ENCODE peak calls at places on chromosomes 2 and 18, in six cellular contexts. One of them, this sample, is unnamed.

GRCh38 chr2:54871457-54872103 is 148.1 kb downstream of the EML6 start:
- DNase-seq in endodermal cell: no peak
- DNase-seq in HCT116: no peak
- DNase-seq in WERI-Rb-1: no peak
- DNase-seq in activated naive CD8-positive, alpha-beta T cell treated with anti-CD3 and anti-CD28 coated beads, Interleukin-2, amount 50 U/mL, for 24 hours: no peak
- DNase-seq in nephron progenitor cell: no peak
- DNase-seq in this sample: no peak

GRCh38 chr18:42137671-42138375 is 182.8 kb downstream of the PIK3C3 start:
- DNase-seq in nephron progenitor cell: no peak
- DNase-seq in WERI-Rb-1: no peak
- DNase-seq in activated naive CD8-positive, alpha-beta T cell treated with anti-CD3 and anti-CD28 coated beads, Interleukin-2, amount 50 U/mL, for 24 hours: no peak
- DNase-seq in HCT116: no peak
- DNase-seq in endodermal cell: no peak
- DNase-seq in this sample: no peak

GRCh38 chr2:8154936-8155335 is 526.9 kb upstream of the ID2 start:
- DNase-seq in endodermal cell: no peak
- DNase-seq in activated naive CD8-positive, alpha-beta T cell treated with anti-CD3 and anti-CD28 coated beads, Interleukin-2, amount 50 U/mL, for 24 hours: peak
- DNase-seq in nephron progenitor cell: no peak
- DNase-seq in WERI-Rb-1: no peak
- DNase-seq in HCT116: no peak
- DNase-seq in this sample: no peak

GRCh38 chr2:239495816-239496371 is 95.1 kb upstream of the HDAC4 start:
- DNase-seq in activated naive CD8-positive, alpha-beta T cell treated with anti-CD3 and anti-CD28 coated beads, Interleukin-2, amount 50 U/mL, for 24 hours: no peak
- DNase-seq in endodermal cell: no peak
- DNase-seq in nephron progenitor cell: no peak
- DNase-seq in HCT116: no peak
- DNase-seq in WERI-Rb-1: no peak
- DNase-seq in this sample: no peak

GRCh38 chr18:41320090-41320489 is 634.9 kb upstream of the PIK3C3 start:
- DNase-seq in endodermal cell: no peak
- DNase-seq in WERI-Rb-1: no peak
- DNase-seq in nephron progenitor cell: no peak
- DNase-seq in HCT116: no peak
- DNase-seq in activated naive CD8-positive, alpha-beta T cell treated with anti-CD3 and anti-CD28 coated beads, Interleukin-2, amount 50 U/mL, for 24 hours: no peak
- DNase-seq in this sample: no peak

GRCh38 chr2:160368988-160369935 is 124.3 kb downstream of the RBMS1 start:
- DNase-seq in activated naive CD8-positive, alpha-beta T cell treated with anti-CD3 and anti-CD28 coated beads, Interleukin-2, amount 50 U/mL, for 24 hours: no peak
- DNase-seq in endodermal cell: no peak
- DNase-seq in WERI-Rb-1: no peak
- DNase-seq in nephron progenitor cell: no peak
- DNase-seq in HCT116: no peak
- DNase-seq in this sample: no peak

GRCh38 chr2:174621323-174621722 is 23.7 kb upstream of the WIPF1 start:
- DNase-seq in nephron progenitor cell: no peak
- DNase-seq in endodermal cell: no peak
- DNase-seq in WERI-Rb-1: no peak
- DNase-seq in HCT116: no peak
- DNase-seq in activated naive CD8-positive, alpha-beta T cell treated with anti-CD3 and anti-CD28 coated beads, Interleukin-2, amount 50 U/mL, for 24 hours: no peak
- DNase-seq in this sample: no peak

GRCh38 chr2:177352441-177353070 is 40.0 kb upstream of the AGPS start:
- DNase-seq in activated naive CD8-positive, alpha-beta T cell treated with anti-CD3 and anti-CD28 coated beads, Interleukin-2, amount 50 U/mL, for 24 hours: no peak
- DNase-seq in endodermal cell: no peak
- DNase-seq in nephron progenitor cell: no peak
- DNase-seq in WERI-Rb-1: no peak
- DNase-seq in HCT116: no peak
- DNase-seq in this sample: no peak

GRCh38 chr2:240403358-240404104 is 31.9 kb upstream of the GPC1 start:
- DNase-seq in activated naive CD8-positive, alpha-beta T cell treated with anti-CD3 and anti-CD28 coated beads, Interleukin-2, amount 50 U/mL, for 24 hours: no peak
- DNase-seq in HCT116: no peak
- DNase-seq in endodermal cell: peak
- DNase-seq in WERI-Rb-1: no peak
- DNase-seq in nephron progenitor cell: no peak
- DNase-seq in this sample: no peak

GRCh38 chr2:7620255-7620654 is 703.0 kb downstream of the RNF144A start:
- DNase-seq in HCT116: no peak
- DNase-seq in activated naive CD8-positive, alpha-beta T cell treated with anti-CD3 and anti-CD28 coated beads, Interleukin-2, amount 50 U/mL, for 24 hours: no peak
- DNase-seq in WERI-Rb-1: no peak
- DNase-seq in nephron progenitor cell: no peak
- DNase-seq in endodermal cell: no peak
- DNase-seq in this sample: no peak

GRCh38 chr2:201572822-201573493 is 70.3 kb downstream of the TMEM237 start:
- DNase-seq in endodermal cell: no peak
- DNase-seq in activated naive CD8-positive, alpha-beta T cell treated with anti-CD3 and anti-CD28 coated beads, Interleukin-2, amount 50 U/mL, for 24 hours: no peak
- DNase-seq in WERI-Rb-1: no peak
- DNase-seq in HCT116: no peak
- DNase-seq in nephron progenitor cell: no peak
- DNase-seq in this sample: no peak

GRCh38 chr2:214543386-214543955 is 132.6 kb downstream of the VWC2L start:
- DNase-seq in HCT116: no peak
- DNase-seq in activated naive CD8-positive, alpha-beta T cell treated with anti-CD3 and anti-CD28 coated beads, Interleukin-2, amount 50 U/mL, for 24 hours: no peak
- DNase-seq in endodermal cell: no peak
- DNase-seq in nephron progenitor cell: no peak
- DNase-seq in WERI-Rb-1: no peak
- DNase-seq in this sample: no peak

GRCh38 chr18:44946529-44947113 is 265.9 kb downstream of the SETBP1 start:
- DNase-seq in endodermal cell: no peak
- DNase-seq in WERI-Rb-1: no peak
- DNase-seq in activated naive CD8-positive, alpha-beta T cell treated with anti-CD3 and anti-CD28 coated beads, Interleukin-2, amount 50 U/mL, for 24 hours: no peak
- DNase-seq in HCT116: no peak
- DNase-seq in nephron progenitor cell: no peak
- DNase-seq in this sample: no peak

GRCh38 chr18:7452331-7452730 is 114.8 kb upstream of the PTPRM start:
- DNase-seq in HCT116: peak
- DNase-seq in WERI-Rb-1: peak
- DNase-seq in nephron progenitor cell: peak
- DNase-seq in activated naive CD8-positive, alpha-beta T cell treated with anti-CD3 and anti-CD28 coated beads, Interleukin-2, amount 50 U/mL, for 24 hours: peak
- DNase-seq in endodermal cell: peak
- DNase-seq in this sample: no peak

GRCh38 chr2:13230221-13230620 is 513.5 kb downstream of the TRIB2 start:
- DNase-seq in activated naive CD8-positive, alpha-beta T cell treated with anti-CD3 and anti-CD28 coated beads, Interleukin-2, amount 50 U/mL, for 24 hours: no peak
- DNase-seq in nephron progenitor cell: no peak
- DNase-seq in HCT116: no peak
- DNase-seq in WERI-Rb-1: no peak
- DNase-seq in endodermal cell: no peak
- DNase-seq in this sample: no peak

GRCh38 chr2:199806179-199806578 is 44.8 kb downstream of the FTCDNL1 start:
- DNase-seq in endodermal cell: no peak
- DNase-seq in nephron progenitor cell: no peak
- DNase-seq in WERI-Rb-1: no peak
- DNase-seq in HCT116: no peak
- DNase-seq in activated naive CD8-positive, alpha-beta T cell treated with anti-CD3 and anti-CD28 coated beads, Interleukin-2, amount 50 U/mL, for 24 hours: no peak
- DNase-seq in this sample: no peak

GRCh38 chr2:71256421-71256820 is 29.5 kb upstream of the PAIP2B start:
- DNase-seq in HCT116: no peak
- DNase-seq in nephron progenitor cell: no peak
- DNase-seq in activated naive CD8-positive, alpha-beta T cell treated with anti-CD3 and anti-CD28 coated beads, Interleukin-2, amount 50 U/mL, for 24 hours: no peak
- DNase-seq in WERI-Rb-1: no peak
- DNase-seq in endodermal cell: no peak
- DNase-seq in this sample: no peak

GRCh38 chr18:10166164-10166807 is 252.5 kb downstream of the VAPA start:
- DNase-seq in HCT116: no peak
- DNase-seq in activated naive CD8-positive, alpha-beta T cell treated with anti-CD3 and anti-CD28 coated beads, Interleukin-2, amount 50 U/mL, for 24 hours: no peak
- DNase-seq in nephron progenitor cell: no peak
- DNase-seq in WERI-Rb-1: no peak
- DNase-seq in endodermal cell: no peak
- DNase-seq in this sample: no peak

GRCh38 chr2:219243291-219243761 is 1.9 kb downstream of the GLB1L start:
- DNase-seq in HCT116: no peak
- DNase-seq in WERI-Rb-1: no peak
- DNase-seq in endodermal cell: no peak
- DNase-seq in nephron progenitor cell: peak
- DNase-seq in activated naive CD8-positive, alpha-beta T cell treated with anti-CD3 and anti-CD28 coated beads, Interleukin-2, amount 50 U/mL, for 24 hours: no peak
- DNase-seq in this sample: no peak

GRCh38 chr2:86621290-86621943 is 2.2 kb downstream of the RNF103 start:
- DNase-seq in WERI-Rb-1: no peak
- DNase-seq in activated naive CD8-positive, alpha-beta T cell treated with anti-CD3 and anti-CD28 coated beads, Interleukin-2, amount 50 U/mL, for 24 hours: no peak
- DNase-seq in endodermal cell: no peak
- DNase-seq in HCT116: no peak
- DNase-seq in nephron progenitor cell: no peak
- DNase-seq in this sample: no peak

GRCh38 chr2:46053502-46054094 is 243.6 kb upstream of the EPAS1 start:
- DNase-seq in nephron progenitor cell: no peak
- DNase-seq in activated naive CD8-positive, alpha-beta T cell treated with anti-CD3 and anti-CD28 coated beads, Interleukin-2, amount 50 U/mL, for 24 hours: no peak
- DNase-seq in WERI-Rb-1: no peak
- DNase-seq in endodermal cell: no peak
- DNase-seq in HCT116: no peak
- DNase-seq in this sample: no peak

This sample was measured in T-helper 22 cell.